ENCODE peak calls at places on chromosomes 6 and 20, in six cellular contexts. One of them, this sample, is unnamed.

GRCh38 chr20:37411408-37412306 is 65.7 kb downstream of the SRC start:
- DNase-seq in stomach: no peak
- DNase-seq in breast epithelium: no peak
- DNase-seq in HCT116: no peak
- DNase-seq in spleen: no peak
- DNase-seq in sigmoid colon: no peak
- DNase-seq in this sample: no peak

GRCh38 chr6:82980086-82980485 is 85.6 kb downstream of the UBE3D start:
- DNase-seq in stomach: no peak
- DNase-seq in breast epithelium: no peak
- DNase-seq in HCT116: no peak
- DNase-seq in spleen: no peak
- DNase-seq in sigmoid colon: no peak
- DNase-seq in this sample: no peak

GRCh38 chr6:43871933-43872332 is 101.9 kb downstream of the VEGFA start:
- DNase-seq in stomach: no peak
- DNase-seq in breast epithelium: no peak
- DNase-seq in HCT116: no peak
- DNase-seq in spleen: no peak
- DNase-seq in sigmoid colon: no peak
- DNase-seq in this sample: no peak

GRCh38 chr20:22577515-22578220 is 6.7 kb downstream of the FOXA2 start:
- DNase-seq in stomach: peak
- DNase-seq in breast epithelium: no peak
- DNase-seq in HCT116: no peak
- DNase-seq in spleen: no peak
- DNase-seq in sigmoid colon: no peak
- DNase-seq in this sample: no peak

GRCh38 chr6:31712296-31712695 is 2.9 kb upstream of the LY6G6D start:
- DNase-seq in stomach: no peak
- DNase-seq in breast epithelium: peak
- DNase-seq in HCT116: no peak
- DNase-seq in spleen: no peak
- DNase-seq in sigmoid colon: no peak
- DNase-seq in this sample: no peak

GRCh38 chr6:114437229-114437628 is 94.4 kb upstream of the HS3ST5 start:
- DNase-seq in stomach: no peak
- DNase-seq in breast epithelium: no peak
- DNase-seq in HCT116: no peak
- DNase-seq in spleen: no peak
- DNase-seq in sigmoid colon: no peak
- DNase-seq in this sample: no peak

GRCh38 chr6:131317516-131317915 is 182.2 kb downstream of the AKAP7 start:
- DNase-seq in stomach: no peak
- DNase-seq in breast epithelium: no peak
- DNase-seq in HCT116: no peak
- DNase-seq in spleen: no peak
- DNase-seq in sigmoid colon: no peak
- DNase-seq in this sample: no peak

GRCh38 chr6:52893221-52893620 is 16.3 kb downstream of the GSTA3 start:
- DNase-seq in stomach: no peak
- DNase-seq in breast epithelium: no peak
- DNase-seq in HCT116: no peak
- DNase-seq in spleen: no peak
- DNase-seq in sigmoid colon: no peak
- DNase-seq in this sample: no peak

GRCh38 chr6:136959471-136959891 is 37.4 kb downstream of the SLC35D3 start:
- DNase-seq in stomach: peak
- DNase-seq in breast epithelium: no peak
- DNase-seq in HCT116: no peak
- DNase-seq in spleen: no peak
- DNase-seq in sigmoid colon: no peak
- DNase-seq in this sample: no peak

GRCh38 chr20:61127311-61128044 is 124.6 kb upstream of the CDH4 start:
- DNase-seq in stomach: no peak
- DNase-seq in breast epithelium: no peak
- DNase-seq in HCT116: no peak
- DNase-seq in spleen: no peak
- DNase-seq in sigmoid colon: no peak
- DNase-seq in this sample: no peak

GRCh38 chr6:96391776-96392175 is 129.8 kb upstream of the UFL1 start:
- DNase-seq in stomach: peak
- DNase-seq in breast epithelium: no peak
- DNase-seq in HCT116: no peak
- DNase-seq in spleen: no peak
- DNase-seq in sigmoid colon: no peak
- DNase-seq in this sample: no peak

GRCh38 chr6:27505209-27506027 is 32.5 kb upstream of the ZNF184 start:
- DNase-seq in stomach: no peak
- DNase-seq in breast epithelium: peak
- DNase-seq in HCT116: peak
- DNase-seq in spleen: no peak
- DNase-seq in sigmoid colon: peak
- DNase-seq in this sample: no peak

GRCh38 chr6:122730775-122731386 is 48.6 kb upstream of the FABP7 start:
- DNase-seq in stomach: no peak
- DNase-seq in breast epithelium: no peak
- DNase-seq in HCT116: no peak
- DNase-seq in spleen: no peak
- DNase-seq in sigmoid colon: no peak
- DNase-seq in this sample: no peak

GRCh38 chr6:86856937-86857563 is 80.3 kb upstream of the HTR1E start:
- DNase-seq in stomach: peak
- DNase-seq in breast epithelium: no peak
- DNase-seq in HCT116: peak
- DNase-seq in spleen: no peak
- DNase-seq in sigmoid colon: no peak
- DNase-seq in this sample: no peak

GRCh38 chr6:139762587-139763031 is 388.2 kb upstream of the CITED2 start:
- DNase-seq in stomach: no peak
- DNase-seq in breast epithelium: no peak
- DNase-seq in HCT116: no peak
- DNase-seq in spleen: no peak
- DNase-seq in sigmoid colon: no peak
- DNase-seq in this sample: no peak

GRCh38 chr20:19944772-19945459 is 72.2 kb upstream of the NAA20 start:
- DNase-seq in stomach: no peak
- DNase-seq in breast epithelium: no peak
- DNase-seq in HCT116: no peak
- DNase-seq in spleen: no peak
- DNase-seq in sigmoid colon: no peak
- DNase-seq in this sample: no peak

GRCh38 chr6:25511386-25511785 is 140.6 kb upstream of the SCGN start:
- DNase-seq in stomach: no peak
- DNase-seq in breast epithelium: no peak
- DNase-seq in HCT116: no peak
- DNase-seq in spleen: no peak
- DNase-seq in sigmoid colon: no peak
- DNase-seq in this sample: no peak

GRCh38 chr6:128039542-128039941 is 138.7 kb upstream of the THEMIS start:
- DNase-seq in stomach: no peak
- DNase-seq in breast epithelium: no peak
- DNase-seq in HCT116: no peak
- DNase-seq in spleen: no peak
- DNase-seq in sigmoid colon: no peak
- DNase-seq in this sample: no peak

GRCh38 chr6:26550250-26550993 is 12.3 kb downstream of the HMGN4 start:
- DNase-seq in stomach: peak
- DNase-seq in breast epithelium: no peak
- DNase-seq in HCT116: no peak
- DNase-seq in spleen: peak
- DNase-seq in sigmoid colon: peak
- DNase-seq in this sample: peak

GRCh38 chr6:135983093-135983492 is 131.6 kb downstream of the PDE7B start:
- DNase-seq in stomach: no peak
- DNase-seq in breast epithelium: no peak
- DNase-seq in HCT116: no peak
- DNase-seq in spleen: no peak
- DNase-seq in sigmoid colon: no peak
- DNase-seq in this sample: no peak

GRCh38 chr6:14951704-14952103 is 294.2 kb upstream of the JARID2 start:
- DNase-seq in stomach: no peak
- DNase-seq in breast epithelium: no peak
- DNase-seq in HCT116: no peak
- DNase-seq in spleen: no peak
- DNase-seq in sigmoid colon: no peak
- DNase-seq in this sample: no peak
- TF ChIP-seq POLR2A in stomach: no peak
- TF ChIP-seq POLR2A in breast epithelium: no peak
- TF ChIP-seq POLR2A in HCT116: no peak
- TF ChIP-seq POLR2A in spleen: no peak
- TF ChIP-seq POLR2A in sigmoid colon: no peak
- TF ChIP-seq POLR2A in this sample: no peak

GRCh38 chr20:62685781-62686555 is 22.7 kb upstream of the NTSR1 start:
- DNase-seq in stomach: peak
- DNase-seq in breast epithelium: no peak
- DNase-seq in HCT116: no peak
- DNase-seq in spleen: peak
- DNase-seq in sigmoid colon: no peak
- DNase-seq in this sample: no peak
- TF ChIP-seq POLR2AphosphoS5 in stomach: no peak
- TF ChIP-seq POLR2AphosphoS5 in breast epithelium: no peak
- TF ChIP-seq POLR2AphosphoS5 in HCT116: no peak
- TF ChIP-seq POLR2AphosphoS5 in spleen: peak
- TF ChIP-seq POLR2AphosphoS5 in sigmoid colon: no peak
- TF ChIP-seq POLR2AphosphoS5 in this sample: no peak

DNA sequence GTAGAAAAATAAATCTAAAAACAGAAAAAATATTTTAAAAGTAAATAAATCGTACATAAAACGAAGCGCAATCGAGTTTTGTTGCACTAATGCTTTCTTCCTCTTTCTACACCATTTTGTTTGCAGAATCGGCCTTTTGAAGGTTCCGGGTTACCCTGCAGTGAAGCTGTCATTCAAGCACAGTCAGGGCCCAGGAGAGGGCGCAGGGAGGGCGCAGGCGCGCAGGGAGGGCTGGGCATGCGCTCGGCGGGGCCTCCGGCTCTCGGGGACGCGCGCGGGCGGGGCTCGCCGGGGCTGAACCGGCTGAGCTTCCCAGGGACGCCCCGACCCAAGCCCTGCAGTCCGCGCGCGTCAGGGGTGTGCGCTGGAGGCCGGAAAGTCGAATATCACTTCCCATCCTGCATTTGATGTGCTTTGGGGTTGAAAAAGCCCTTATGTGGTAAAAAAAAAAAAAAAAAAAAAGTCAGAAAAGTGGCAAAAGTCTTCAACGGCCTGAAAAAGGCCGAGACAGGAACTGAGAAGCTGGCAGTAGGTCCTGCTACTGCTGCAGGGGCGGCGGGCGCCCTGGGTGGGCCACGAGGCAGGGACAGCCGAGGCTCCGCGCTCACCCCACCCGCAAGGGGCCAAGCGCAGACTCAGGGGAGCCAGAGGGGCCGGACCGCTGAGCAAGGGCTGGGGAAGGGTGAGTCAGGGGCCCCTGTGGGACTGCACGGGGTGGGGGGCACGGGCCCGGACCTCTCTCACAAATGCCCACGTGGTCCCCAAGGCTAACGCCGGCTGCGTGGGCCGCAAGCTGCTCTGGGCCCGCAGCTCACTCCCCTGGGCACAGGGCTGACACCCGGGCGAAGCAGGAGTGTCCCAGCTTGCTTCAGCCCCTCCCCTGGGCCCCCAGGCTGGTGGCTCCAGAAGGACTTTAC is 40.5 kb downstream of the THBS2 start:
- DNase-seq in stomach: peak
- DNase-seq in breast epithelium: peak
- DNase-seq in HCT116: peak
- DNase-seq in spleen: peak
- DNase-seq in sigmoid colon: peak
- DNase-seq in this sample: peak
- TF ChIP-seq POLR2A in stomach: no peak
- TF ChIP-seq POLR2A in breast epithelium: no peak
- TF ChIP-seq POLR2A in HCT116: no peak
- TF ChIP-seq POLR2A in spleen: no peak
- TF ChIP-seq POLR2A in sigmoid colon: peak
- TF ChIP-seq POLR2A in this sample: no peak

GRCh38 chr6:166624275-166624674 is 2.8 kb downstream of the RPS6KA2 start:
- DNase-seq in stomach: no peak
- DNase-seq in breast epithelium: no peak
- DNase-seq in HCT116: no peak
- DNase-seq in spleen: no peak
- DNase-seq in sigmoid colon: peak
- DNase-seq in this sample: no peak
- TF ChIP-seq POLR2AphosphoS5 in stomach: peak
- TF ChIP-seq POLR2AphosphoS5 in breast epithelium: peak
- TF ChIP-seq POLR2AphosphoS5 in HCT116: no peak
- TF ChIP-seq POLR2AphosphoS5 in spleen: no peak
- TF ChIP-seq POLR2AphosphoS5 in sigmoid colon: peak
- TF ChIP-seq POLR2AphosphoS5 in this sample: no peak

GRCh38 chr6:38686270-38687042 is 16.5 kb downstream of the GLO1 start:
- DNase-seq in stomach: no peak
- DNase-seq in breast epithelium: no peak
- DNase-seq in HCT116: no peak
- DNase-seq in spleen: no peak
- DNase-seq in sigmoid colon: no peak
- DNase-seq in this sample: no peak
- TF ChIP-seq POLR2A in stomach: no peak
- TF ChIP-seq POLR2A in breast epithelium: no peak
- TF ChIP-seq POLR2A in HCT116: no peak
- TF ChIP-seq POLR2A in spleen: no peak
- TF ChIP-seq POLR2A in sigmoid colon: no peak
- TF ChIP-seq POLR2A in this sample: no peak

GRCh38 chr20:44720994-44721784 is 6.0 kb downstream of the CCN5 start:
- DNase-seq in stomach: peak
- DNase-seq in breast epithelium: peak
- DNase-seq in HCT116: peak
- DNase-seq in spleen: no peak
- DNase-seq in sigmoid colon: no peak
- DNase-seq in this sample: no peak
- TF ChIP-seq POLR2AphosphoS5 in stomach: no peak
- TF ChIP-seq POLR2AphosphoS5 in breast epithelium: no peak
- TF ChIP-seq POLR2AphosphoS5 in HCT116: no peak
- TF ChIP-seq POLR2AphosphoS5 in spleen: no peak
- TF ChIP-seq POLR2AphosphoS5 in sigmoid colon: no peak
- TF ChIP-seq POLR2AphosphoS5 in this sample: no peak

GRCh38 chr6:88626460-88626859 is 337.0 kb downstream of the RNGTT start:
- DNase-seq in stomach: no peak
- DNase-seq in breast epithelium: no peak
- DNase-seq in HCT116: no peak
- DNase-seq in spleen: no peak
- DNase-seq in sigmoid colon: no peak
- DNase-seq in this sample: no peak
- TF ChIP-seq POLR2A in stomach: no peak
- TF ChIP-seq POLR2A in breast epithelium: no peak
- TF ChIP-seq POLR2A in HCT116: no peak
- TF ChIP-seq POLR2A in spleen: no peak
- TF ChIP-seq POLR2A in sigmoid colon: no peak
- TF ChIP-seq POLR2A in this sample: no peak

GRCh38 chr6:158709809-158710208 is 60.0 kb downstream of the SYTL3 start:
- DNase-seq in stomach: no peak
- DNase-seq in breast epithelium: no peak
- DNase-seq in HCT116: no peak
- DNase-seq in spleen: no peak
- DNase-seq in sigmoid colon: no peak
- DNase-seq in this sample: no peak
- TF ChIP-seq POLR2AphosphoS5 in stomach: no peak
- TF ChIP-seq POLR2AphosphoS5 in breast epithelium: no peak
- TF ChIP-seq POLR2AphosphoS5 in HCT116: no peak
- TF ChIP-seq POLR2AphosphoS5 in spleen: no peak
- TF ChIP-seq POLR2AphosphoS5 in sigmoid colon: no peak
- TF ChIP-seq POLR2AphosphoS5 in this sample: no peak

GRCh38 chr6:151493495-151494234 is at the start of gene CCDC170:
- DNase-seq in stomach: peak
- DNase-seq in breast epithelium: no peak
- DNase-seq in HCT116: no peak
- DNase-seq in spleen: peak
- DNase-seq in sigmoid colon: no peak
- DNase-seq in this sample: no peak
- TF ChIP-seq POLR2A in stomach: no peak
- TF ChIP-seq POLR2A in breast epithelium: no peak
- TF ChIP-seq POLR2A in HCT116: no peak
- TF ChIP-seq POLR2A in spleen: no peak
- TF ChIP-seq POLR2A in sigmoid colon: no peak
- TF ChIP-seq POLR2A in this sample: no peak

This sample was measured in GM12892.